ENCODE peak calls at places on chromosomes 5 and 9, in four cellular contexts. One of them, this sample, is unnamed.

GRCh38 chr5:112390327-112390726 is 28.8 kb downstream of the EPB41L4A start:
- DNase-seq in stimulated activated CD4-positive, alpha-beta T cell treated with anti-CD3 and anti-CD28 coated beads, Interleukin-1b, Interleukin-23, amount 100 ng/mL, for 48 hours: no peak
- DNase-seq in HCT116: no peak
- DNase-seq in K562: no peak
- DNase-seq in this sample: no peak

GRCh38 chr5:90911169-90911568 is 352.6 kb downstream of the ADGRV1 start:
- DNase-seq in stimulated activated CD4-positive, alpha-beta T cell treated with anti-CD3 and anti-CD28 coated beads, Interleukin-1b, Interleukin-23, amount 100 ng/mL, for 48 hours: no peak
- DNase-seq in HCT116: no peak
- DNase-seq in K562: no peak
- DNase-seq in this sample: no peak

GRCh38 chr5:126855266-126855665 is 78.3 kb downstream of the LMNB1 start:
- DNase-seq in stimulated activated CD4-positive, alpha-beta T cell treated with anti-CD3 and anti-CD28 coated beads, Interleukin-1b, Interleukin-23, amount 100 ng/mL, for 48 hours: no peak
- DNase-seq in HCT116: no peak
- DNase-seq in K562: no peak
- DNase-seq in this sample: no peak

GRCh38 chr5:151212361-151212899 is 11.5 kb downstream of the CCDC69 start:
- DNase-seq in stimulated activated CD4-positive, alpha-beta T cell treated with anti-CD3 and anti-CD28 coated beads, Interleukin-1b, Interleukin-23, amount 100 ng/mL, for 48 hours: no peak
- DNase-seq in HCT116: no peak
- DNase-seq in K562: no peak
- DNase-seq in this sample: no peak

GRCh38 chr5:124659798-124660197 is 86.6 kb downstream of the ZNF608 start:
- DNase-seq in stimulated activated CD4-positive, alpha-beta T cell treated with anti-CD3 and anti-CD28 coated beads, Interleukin-1b, Interleukin-23, amount 100 ng/mL, for 48 hours: no peak
- DNase-seq in HCT116: no peak
- DNase-seq in K562: no peak
- DNase-seq in this sample: no peak

GRCh38 chr9:124137009-124137943 is 120.5 kb upstream of the NEK6 start:
- DNase-seq in stimulated activated CD4-positive, alpha-beta T cell treated with anti-CD3 and anti-CD28 coated beads, Interleukin-1b, Interleukin-23, amount 100 ng/mL, for 48 hours: no peak
- DNase-seq in HCT116: no peak
- DNase-seq in K562: no peak
- DNase-seq in this sample: no peak

GRCh38 chr9:710951-711745 is 130.3 kb upstream of the DMRT1 start:
- DNase-seq in stimulated activated CD4-positive, alpha-beta T cell treated with anti-CD3 and anti-CD28 coated beads, Interleukin-1b, Interleukin-23, amount 100 ng/mL, for 48 hours: no peak
- DNase-seq in HCT116: no peak
- DNase-seq in K562: no peak
- DNase-seq in this sample: no peak

GRCh38 chr5:132267166-132267739 is 9.8 kb downstream of the PDLIM4 start:
- DNase-seq in stimulated activated CD4-positive, alpha-beta T cell treated with anti-CD3 and anti-CD28 coated beads, Interleukin-1b, Interleukin-23, amount 100 ng/mL, for 48 hours: no peak
- DNase-seq in HCT116: no peak
- DNase-seq in K562: no peak
- DNase-seq in this sample: no peak

GRCh38 chr5:98741926-98742325 is 31.5 kb upstream of the RGMB start:
- DNase-seq in stimulated activated CD4-positive, alpha-beta T cell treated with anti-CD3 and anti-CD28 coated beads, Interleukin-1b, Interleukin-23, amount 100 ng/mL, for 48 hours: no peak
- DNase-seq in HCT116: no peak
- DNase-seq in K562: no peak
- DNase-seq in this sample: no peak

GRCh38 chr9:124414612-124415011 is 630 bp downstream of the PSMB7 start:
- DNase-seq in stimulated activated CD4-positive, alpha-beta T cell treated with anti-CD3 and anti-CD28 coated beads, Interleukin-1b, Interleukin-23, amount 100 ng/mL, for 48 hours: no peak
- DNase-seq in HCT116: no peak
- DNase-seq in K562: no peak
- DNase-seq in this sample: no peak